ENCODE peak calls at places on chromosome 20, in five cellular contexts. One of them, this sample, is unnamed.

GRCh38 chr20:58597021-58597940 is 53.8 kb upstream of the STX16 start:
- DNase-seq in psoas muscle: peak
- DNase-seq in body of pancreas: no peak
- DNase-seq in AG09309: no peak
- DNase-seq in spleen: peak
- DNase-seq in this sample: no peak

GRCh38 chr20:23655551-23656211 is 17.9 kb upstream of the CST3 start:
- DNase-seq in psoas muscle: peak
- DNase-seq in body of pancreas: no peak
- DNase-seq in AG09309: no peak
- DNase-seq in spleen: peak
- DNase-seq in this sample: no peak

GRCh38 chr20:23254034-23254433 is 96.6 kb upstream of the NXT1 start:
- DNase-seq in psoas muscle: no peak
- DNase-seq in body of pancreas: no peak
- DNase-seq in AG09309: no peak
- DNase-seq in spleen: no peak
- DNase-seq in this sample: no peak

GRCh38 chr20:23305098-23305497 is 45.5 kb upstream of the NXT1 start:
- DNase-seq in psoas muscle: peak
- DNase-seq in body of pancreas: no peak
- DNase-seq in AG09309: peak
- DNase-seq in spleen: no peak
- DNase-seq in this sample: peak

GRCh38 chr20:25047766-25048165 is 10.2 kb downstream of the ACSS1 start:
- DNase-seq in psoas muscle: no peak
- DNase-seq in body of pancreas: no peak
- DNase-seq in AG09309: no peak
- DNase-seq in spleen: peak
- DNase-seq in this sample: peak

GRCh38 chr20:48335421-48336090 is 492.2 kb downstream of the PREX1 start:
- DNase-seq in psoas muscle: no peak
- DNase-seq in body of pancreas: no peak
- DNase-seq in AG09309: no peak
- DNase-seq in spleen: no peak
- DNase-seq in this sample: no peak

GRCh38 chr20:15220009-15220656 is 882.7 kb upstream of the FLRT3 start:
- DNase-seq in psoas muscle: no peak
- DNase-seq in body of pancreas: no peak
- DNase-seq in AG09309: no peak
- DNase-seq in spleen: no peak
- DNase-seq in this sample: peak

GRCh38 chr20:60695223-60695622 is 556.8 kb upstream of the CDH4 start:
- DNase-seq in psoas muscle: no peak
- DNase-seq in body of pancreas: no peak
- DNase-seq in AG09309: peak
- DNase-seq in spleen: no peak
- DNase-seq in this sample: peak

GRCh38 chr20:55830124-55830828 is 175.0 kb downstream of the CBLN4 start:
- DNase-seq in psoas muscle: no peak
- DNase-seq in body of pancreas: no peak
- DNase-seq in AG09309: no peak
- DNase-seq in spleen: no peak
- DNase-seq in this sample: no peak

GRCh38 chr20:53175135-53175780 is 203.1 kb downstream of the TSHZ2 start:
- DNase-seq in psoas muscle: no peak
- DNase-seq in body of pancreas: no peak
- DNase-seq in AG09309: no peak
- DNase-seq in spleen: no peak
- DNase-seq in this sample: no peak

GRCh38 chr20:59821201-59821600 is 112.2 kb downstream of the SYCP2 start:
- DNase-seq in psoas muscle: no peak
- DNase-seq in body of pancreas: no peak
- DNase-seq in AG09309: no peak
- DNase-seq in spleen: peak
- DNase-seq in this sample: no peak

GRCh38 chr20:61760321-61761112 is 305.2 kb downstream of the TAF4 start:
- DNase-seq in psoas muscle: peak
- DNase-seq in body of pancreas: no peak
- DNase-seq in AG09309: no peak
- DNase-seq in spleen: peak
- DNase-seq in this sample: no peak

GRCh38 chr20:22339946-22340345 is 244.4 kb downstream of the FOXA2 start:
- DNase-seq in psoas muscle: no peak
- DNase-seq in body of pancreas: no peak
- DNase-seq in AG09309: no peak
- DNase-seq in spleen: no peak
- DNase-seq in this sample: peak

GRCh38 chr20:22619806-22620205 is 35.4 kb upstream of the FOXA2 start:
- DNase-seq in psoas muscle: no peak
- DNase-seq in body of pancreas: no peak
- DNase-seq in AG09309: no peak
- DNase-seq in spleen: no peak
- DNase-seq in this sample: no peak

GRCh38 chr20:4300401-4300800 is 285.0 kb upstream of the RNF24 start:
- DNase-seq in psoas muscle: no peak
- DNase-seq in body of pancreas: no peak
- DNase-seq in AG09309: no peak
- DNase-seq in spleen: no peak
- DNase-seq in this sample: no peak

GRCh38 chr20:35739294-35740163 is 2.5 kb downstream of the RBM39 start:
- DNase-seq in psoas muscle: no peak
- DNase-seq in body of pancreas: no peak
- DNase-seq in AG09309: peak
- DNase-seq in spleen: no peak
- DNase-seq in this sample: peak

GRCh38 chr20:48656661-48657211 is 171.1 kb downstream of the PREX1 start:
- DNase-seq in psoas muscle: no peak
- DNase-seq in body of pancreas: no peak
- DNase-seq in AG09309: no peak
- DNase-seq in spleen: peak
- DNase-seq in this sample: no peak

GRCh38 chr20:11492846-11493245 is 424.8 kb upstream of the BTBD3 start:
- DNase-seq in psoas muscle: no peak
- DNase-seq in body of pancreas: no peak
- DNase-seq in AG09309: no peak
- DNase-seq in spleen: no peak
- DNase-seq in this sample: peak

GRCh38 chr20:63774348-63774735 is 34.8 kb downstream of the SLC2A4RG start:
- DNase-seq in psoas muscle: no peak
- DNase-seq in body of pancreas: no peak
- DNase-seq in AG09309: no peak
- DNase-seq in spleen: peak
- DNase-seq in this sample: no peak

GRCh38 chr20:58402827-58403226 is 13.8 kb downstream of the VAPB start:
- DNase-seq in psoas muscle: no peak
- DNase-seq in body of pancreas: no peak
- DNase-seq in AG09309: no peak
- DNase-seq in spleen: no peak
- DNase-seq in this sample: no peak

GRCh38 chr20:63522091-63522868 is 1.7 kb downstream of the PPDPF start:
- DNase-seq in psoas muscle: peak
- DNase-seq in body of pancreas: peak
- DNase-seq in AG09309: no peak
- DNase-seq in spleen: peak
- DNase-seq in this sample: no peak

GRCh38 chr20:59145926-59146800 is 17.5 kb upstream of the ZNF831 start:
- DNase-seq in psoas muscle: no peak
- DNase-seq in body of pancreas: no peak
- DNase-seq in AG09309: no peak
- DNase-seq in spleen: peak
- DNase-seq in this sample: no peak

GRCh38 chr20:20060234-20060998 is 8.1 kb downstream of the CFAP61 start:
- DNase-seq in psoas muscle: no peak
- DNase-seq in body of pancreas: no peak
- DNase-seq in AG09309: no peak
- DNase-seq in spleen: no peak
- DNase-seq in this sample: no peak

GRCh38 chr20:17024513-17025105 is 202.2 kb upstream of the PCSK2 start:
- DNase-seq in psoas muscle: no peak
- DNase-seq in body of pancreas: no peak
- DNase-seq in AG09309: no peak
- DNase-seq in spleen: no peak
- DNase-seq in this sample: no peak

GRCh38 chr20:40532103-40532502 is 156.9 kb downstream of the MAFB start:
- DNase-seq in psoas muscle: no peak
- DNase-seq in body of pancreas: no peak
- DNase-seq in AG09309: no peak
- DNase-seq in spleen: no peak
- DNase-seq in this sample: peak

GRCh38 chr20:17794400-17794799 is 94.6 kb downstream of the BANF2 start:
- DNase-seq in psoas muscle: peak
- DNase-seq in body of pancreas: peak
- DNase-seq in AG09309: no peak
- DNase-seq in spleen: no peak
- DNase-seq in this sample: no peak

GRCh38 chr20:38657390-38657789 is 55.8 kb downstream of the ARHGAP40 start:
- DNase-seq in psoas muscle: no peak
- DNase-seq in body of pancreas: no peak
- DNase-seq in AG09309: no peak
- DNase-seq in spleen: no peak
- DNase-seq in this sample: no peak

GRCh38 chr20:53769041-53769440 is 175.4 kb upstream of the ZNF217 start:
- DNase-seq in psoas muscle: no peak
- DNase-seq in body of pancreas: no peak
- DNase-seq in AG09309: no peak
- DNase-seq in spleen: no peak
- DNase-seq in this sample: no peak

GRCh38 chr20:34072076-34072475 is 40.0 kb downstream of the EIF2S2 start:
- DNase-seq in psoas muscle: no peak
- DNase-seq in body of pancreas: no peak
- DNase-seq in AG09309: no peak
- DNase-seq in spleen: no peak
- DNase-seq in this sample: no peak

GRCh38 chr20:34068001-34068400 is 44.0 kb downstream of the EIF2S2 start:
- DNase-seq in psoas muscle: no peak
- DNase-seq in body of pancreas: no peak
- DNase-seq in AG09309: no peak
- DNase-seq in spleen: no peak
- DNase-seq in this sample: no peak

GRCh38 chr20:34072778-34073177 is 39.3 kb downstream of the EIF2S2 start:
- DNase-seq in psoas muscle: no peak
- DNase-seq in body of pancreas: no peak
- DNase-seq in AG09309: no peak
- DNase-seq in spleen: no peak
- DNase-seq in this sample: no peak

GRCh38 chr20:34069341-34070078 is 42.5 kb downstream of the EIF2S2 start:
- DNase-seq in psoas muscle: peak
- DNase-seq in body of pancreas: peak
- DNase-seq in AG09309: peak
- DNase-seq in spleen: no peak
- DNase-seq in this sample: peak

DNA sequence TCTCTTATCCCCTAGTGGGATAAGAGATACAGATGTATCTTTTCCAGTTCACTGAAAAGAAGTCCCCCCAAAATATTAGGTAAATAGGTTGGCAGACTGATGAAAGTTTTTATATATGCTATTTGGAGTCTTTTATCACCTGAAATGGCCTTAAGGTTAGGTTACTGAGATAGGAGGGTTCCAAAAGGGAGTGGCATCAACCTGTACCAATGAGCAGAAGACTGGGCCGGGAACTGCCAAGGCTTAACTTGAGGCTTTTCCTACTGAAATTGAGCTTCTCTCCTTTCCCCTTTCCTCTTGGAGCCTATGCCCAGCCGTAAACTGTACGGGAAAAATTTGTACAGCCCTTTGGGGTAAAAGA is 42.0 kb downstream of the EIF2S2 start:
- DNase-seq in psoas muscle: no peak
- DNase-seq in body of pancreas: no peak
- DNase-seq in AG09309: no peak
- DNase-seq in spleen: no peak
- DNase-seq in this sample: no peak
- TF ChIP-seq CTCF in psoas muscle: no peak
- TF ChIP-seq CTCF in body of pancreas: no peak
- TF ChIP-seq CTCF in AG09309: no peak
- TF ChIP-seq CTCF in spleen: no peak
- TF ChIP-seq CTCF in this sample: no peak

GRCh38 chr20:50931306-50932015 is at the start of gene ADNP:
- DNase-seq in psoas muscle: peak
- DNase-seq in body of pancreas: peak
- DNase-seq in AG09309: peak
- DNase-seq in spleen: peak
- DNase-seq in this sample: peak
- TF ChIP-seq CTCF in psoas muscle: peak
- TF ChIP-seq CTCF in body of pancreas: peak
- TF ChIP-seq CTCF in AG09309: peak
- TF ChIP-seq CTCF in spleen: peak
- TF ChIP-seq CTCF in this sample: peak

GRCh38 chr20:3275966-3276365 is 37.0 kb upstream of the SLC4A11 start:
- DNase-seq in psoas muscle: no peak
- DNase-seq in body of pancreas: no peak
- DNase-seq in AG09309: no peak
- DNase-seq in spleen: no peak
- DNase-seq in this sample: no peak

GRCh38 chr20:3277686-3278465 is 38.9 kb upstream of the SLC4A11 start:
- DNase-seq in psoas muscle: no peak
- DNase-seq in body of pancreas: no peak
- DNase-seq in AG09309: no peak
- DNase-seq in spleen: no peak
- DNase-seq in this sample: no peak

GRCh38 chr20:3273371-3273770 is 34.4 kb upstream of the SLC4A11 start:
- DNase-seq in psoas muscle: no peak
- DNase-seq in body of pancreas: no peak
- DNase-seq in AG09309: no peak
- DNase-seq in spleen: no peak
- DNase-seq in this sample: no peak

GRCh38 chr20:3275064-3275935 is 36.3 kb upstream of the SLC4A11 start:
- DNase-seq in psoas muscle: no peak
- DNase-seq in body of pancreas: no peak
- DNase-seq in AG09309: no peak
- DNase-seq in spleen: no peak
- DNase-seq in this sample: no peak

DNA sequence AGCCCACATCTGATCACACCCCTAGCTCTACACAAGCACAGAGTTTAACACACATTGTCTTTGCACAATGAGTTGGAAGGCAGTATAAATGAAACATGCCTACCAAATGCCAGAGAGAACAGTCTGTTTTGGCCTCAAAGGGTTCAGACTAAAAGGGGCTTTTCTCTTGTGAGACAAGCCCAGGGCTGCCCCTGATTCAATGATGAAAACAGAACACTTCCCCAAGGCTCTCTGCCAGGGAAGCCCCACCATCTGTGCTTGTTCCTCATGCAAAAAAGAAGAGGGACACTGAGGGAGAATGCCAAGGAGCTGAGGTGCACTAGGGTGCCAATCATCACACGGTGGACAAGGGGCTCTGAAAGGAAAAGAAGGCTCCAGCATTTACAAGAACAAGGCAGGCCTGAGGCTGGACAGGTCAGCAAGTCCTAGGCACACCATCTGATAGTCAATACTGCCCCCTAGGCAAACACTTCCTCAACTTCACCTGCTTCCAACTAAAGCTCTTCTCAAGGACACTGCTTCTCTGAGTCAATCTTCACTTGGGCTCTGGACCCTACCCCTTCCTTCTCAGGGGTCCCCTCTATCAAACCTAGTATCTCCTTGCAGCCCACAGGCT is 37.5 kb upstream of the SLC4A11 start:
- DNase-seq in psoas muscle: no peak
- DNase-seq in body of pancreas: no peak
- DNase-seq in AG09309: no peak
- DNase-seq in spleen: no peak
- DNase-seq in this sample: peak
- TF ChIP-seq CTCF in psoas muscle: peak
- TF ChIP-seq CTCF in body of pancreas: no peak
- TF ChIP-seq CTCF in AG09309: peak
- TF ChIP-seq CTCF in spleen: no peak
- TF ChIP-seq CTCF in this sample: peak

GRCh38 chr20:21125849-21126840 is at the start of gene KIZ:
- DNase-seq in psoas muscle: peak
- DNase-seq in body of pancreas: peak
- DNase-seq in AG09309: peak
- DNase-seq in spleen: peak
- DNase-seq in this sample: peak
- TF ChIP-seq CTCF in psoas muscle: peak
- TF ChIP-seq CTCF in body of pancreas: peak
- TF ChIP-seq CTCF in AG09309: no peak
- TF ChIP-seq CTCF in spleen: peak
- TF ChIP-seq CTCF in this sample: peak